ENCODE peak calls at places on chromosome 6, in four cellular contexts. O, C, T and W are unnamed samples.
A peak's percentile ranks its signal among the peaks of the same experiment; 100 is the strongest.

GRCh38 chr6:160088069-160088773 is 33.4 kb upstream of the SLC22A1 start:
- DNase-seq in O (peak; percentile 31), C (peak; percentile 95), T (no peak), W (peak; percentile 71)

GRCh38 chr6:152372945-152373344 is 264.2 kb downstream of the SYNE1 start:
- DNase-seq in O (no peak), C (no peak), T (no peak), W (no peak)

GRCh38 chr6:10151144-10151915 is 263.5 kb downstream of the TFAP2A start:
- DNase-seq in O (no peak), C (no peak), T (no peak), W (no peak)

GRCh38 chr6:41315943-41316342 is 19.5 kb upstream of the NCR2 start:
- DNase-seq in O (no peak), C (no peak), T (no peak), W (no peak)

GRCh38 chr6:41723936-41724637 is 11.3 kb downstream of the TFEB start:
- DNase-seq in O (no peak), C (no peak), T (no peak), W (no peak)

GRCh38 chr6:52394251-52394666 is 25.9 kb upstream of the EFHC1 start:
- DNase-seq in O (no peak), C (no peak), T (no peak), W (no peak)

GRCh38 chr6:74879234-74879633 is 326.6 kb downstream of the COL12A1 start:
- DNase-seq in O (no peak), C (peak; percentile 92), T (no peak), W (no peak)

GRCh38 chr6:166638566-166638965 is 11.5 kb upstream of the RPS6KA2 start:
- DNase-seq in O (no peak), C (no peak), T (no peak), W (no peak)

GRCh38 chr6:45163952-45164766 is 164.0 kb upstream of the RUNX2 start:
- DNase-seq in O (no peak), C (no peak), T (no peak), W (no peak)